ENCODE peak calls at places on chromosomes 11 and 22, in seven cellular contexts. One of them, this sample, is unnamed.

GRCh38 chr11:134500621-134501020 is 88.6 kb upstream of the B3GAT1 start:
- DNase-seq in mesendoderm: no peak
- DNase-seq in neuronal stem cell: no peak
- DNase-seq in trophoblast cell: no peak
- DNase-seq in H1: no peak
- DNase-seq in IMR-90: no peak
- DNase-seq in H9: no peak
- DNase-seq in this sample: no peak

GRCh38 chr11:13881176-13881680 is 81.3 kb upstream of the SPON1 start:
- DNase-seq in H1: no peak
- DNase-seq in mesendoderm: no peak
- DNase-seq in neuronal stem cell: no peak
- DNase-seq in trophoblast cell: no peak
- DNase-seq in IMR-90: no peak
- DNase-seq in H9: no peak
- DNase-seq in this sample: no peak

GRCh38 chr11:28476053-28476452 is 367.9 kb downstream of the METTL15 start:
- DNase-seq in trophoblast cell: no peak
- DNase-seq in neuronal stem cell: no peak
- DNase-seq in IMR-90: no peak
- DNase-seq in H1: no peak
- DNase-seq in mesendoderm: no peak
- DNase-seq in H9: no peak
- DNase-seq in this sample: no peak

GRCh38 chr11:120863359-120863758 is 160.5 kb upstream of the TBCEL start:
- DNase-seq in trophoblast cell: peak; percentile 73
- DNase-seq in mesendoderm: no peak
- DNase-seq in neuronal stem cell: no peak
- DNase-seq in IMR-90: peak; percentile 15
- DNase-seq in H1: no peak
- DNase-seq in H9: no peak
- DNase-seq in this sample: peak; percentile 14

GRCh38 chr11:121547574-121547973 is 94.8 kb upstream of the SORL1-AS1 start:
- DNase-seq in trophoblast cell: no peak
- DNase-seq in H9: no peak
- DNase-seq in H1: no peak
- DNase-seq in mesendoderm: no peak
- DNase-seq in neuronal stem cell: no peak
- DNase-seq in IMR-90: no peak
- DNase-seq in this sample: no peak

GRCh38 chr11:131838016-131838415 is 467.6 kb downstream of the NTM start:
- DNase-seq in H1: no peak
- DNase-seq in neuronal stem cell: no peak
- DNase-seq in mesendoderm: no peak
- DNase-seq in trophoblast cell: no peak
- DNase-seq in H9: no peak
- DNase-seq in IMR-90: no peak
- DNase-seq in this sample: no peak

GRCh38 chr11:31820438-31820818 is 9.3 kb upstream of the PAX6 start:
- DNase-seq in mesendoderm: peak; percentile 83
- DNase-seq in H1: no peak
- DNase-seq in IMR-90: no peak
- DNase-seq in neuronal stem cell: peak; percentile 57
- DNase-seq in H9: peak; percentile 69
- DNase-seq in trophoblast cell: no peak
- DNase-seq in this sample: no peak

GRCh38 chr22:21448627-21449416 is 18.4 kb upstream of the TMEM191C start:
- DNase-seq in H1: no peak
- DNase-seq in neuronal stem cell: no peak
- DNase-seq in mesendoderm: no peak
- DNase-seq in H9: peak; percentile 18
- DNase-seq in trophoblast cell: no peak
- DNase-seq in IMR-90: no peak
- DNase-seq in this sample: no peak

GRCh38 chr11:84227970-84228369 is 941.8 kb upstream of the CCDC90B start:
- DNase-seq in neuronal stem cell: no peak
- DNase-seq in mesendoderm: no peak
- DNase-seq in trophoblast cell: peak; percentile 2
- DNase-seq in H1: no peak
- DNase-seq in H9: no peak
- DNase-seq in IMR-90: no peak
- DNase-seq in this sample: no peak

GRCh38 chr11:8685306-8685705 is 2.7 kb downstream of the RPL27A start:
- DNase-seq in trophoblast cell: no peak
- DNase-seq in mesendoderm: no peak
- DNase-seq in H9: no peak
- DNase-seq in neuronal stem cell: no peak
- DNase-seq in IMR-90: no peak
- DNase-seq in H1: no peak
- DNase-seq in this sample: no peak

GRCh38 chr11:129277216-129277838 is 85.2 kb upstream of the ARHGAP32 start:
- DNase-seq in neuronal stem cell: no peak
- DNase-seq in IMR-90: peak; percentile 20
- DNase-seq in H9: no peak
- DNase-seq in H1: no peak
- DNase-seq in trophoblast cell: no peak
- DNase-seq in mesendoderm: no peak
- DNase-seq in this sample: peak; percentile 18

GRCh38 chr22:20155330-20156041 is 4.6 kb upstream of the CCDC188 start:
- DNase-seq in neuronal stem cell: no peak
- DNase-seq in H9: no peak
- DNase-seq in IMR-90: no peak
- DNase-seq in mesendoderm: no peak
- DNase-seq in trophoblast cell: no peak
- DNase-seq in H1: no peak
- DNase-seq in this sample: no peak

GRCh38 chr11:79019981-79020380 is 420.8 kb downstream of the TENM4 start:
- DNase-seq in neuronal stem cell: no peak
- DNase-seq in H9: no peak
- DNase-seq in H1: no peak
- DNase-seq in IMR-90: no peak
- DNase-seq in mesendoderm: no peak
- DNase-seq in trophoblast cell: no peak
- DNase-seq in this sample: no peak

GRCh38 chr11:375065-376025 is 6.0 kb downstream of the B4GALNT4 start:
- DNase-seq in mesendoderm: no peak
- DNase-seq in IMR-90: no peak
- DNase-seq in neuronal stem cell: no peak
- DNase-seq in H9: no peak
- DNase-seq in H1: no peak
- DNase-seq in trophoblast cell: no peak
- DNase-seq in this sample: no peak
- H4K8ac ChIP-seq in mesendoderm: no peak overlapping the region
- H4K8ac ChIP-seq in IMR-90: no peak overlapping the region
- H4K8ac ChIP-seq in neuronal stem cell: no peak overlapping the region
- H4K8ac ChIP-seq in H9: no peak overlapping the region
- H4K8ac ChIP-seq in H1: no peak overlapping the region
- H4K8ac ChIP-seq in trophoblast cell: no peak overlapping the region
- H4K8ac ChIP-seq in this sample: no peak overlapping the region

DNA sequence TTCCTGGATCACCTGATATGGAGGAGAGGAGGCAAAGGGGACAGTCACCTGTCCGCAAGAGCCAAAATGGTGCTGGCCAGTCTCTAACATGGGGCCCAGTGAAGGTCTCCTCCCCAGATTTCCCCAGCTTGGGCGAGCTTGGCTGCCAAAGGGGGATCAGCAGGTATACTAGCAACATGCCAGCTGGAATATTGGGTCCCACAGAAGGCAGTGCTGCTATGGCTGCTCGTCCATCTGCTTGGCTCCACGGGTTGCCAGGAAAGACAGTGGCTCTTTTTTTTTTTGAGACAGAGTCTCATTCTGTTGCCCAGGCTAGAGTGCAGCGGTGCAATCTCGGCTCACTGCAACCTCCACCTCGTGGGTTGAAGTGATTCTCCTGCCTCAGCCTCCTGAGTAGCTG is 12.7 kb upstream of the KAT5 start:
- DNase-seq in H9: no peak
- DNase-seq in trophoblast cell: no peak
- DNase-seq in H1: no peak
- DNase-seq in neuronal stem cell: no peak
- DNase-seq in mesendoderm: no peak
- DNase-seq in IMR-90: no peak
- DNase-seq in this sample: no peak
- H3K27me3 ChIP-seq in H9: no peaks in the 10 kb centered on the region
- H3K27me3 ChIP-seq in trophoblast cell: no peaks in the 10 kb centered on the region
- H3K27me3 ChIP-seq in H1: no peaks in the 10 kb centered on the region
- H3K27me3 ChIP-seq in neuronal stem cell: peaks cover 12% of the 10 kb centered on the region
- H3K27me3 ChIP-seq in mesendoderm: no peaks in the 10 kb centered on the region
- H3K27me3 ChIP-seq in IMR-90: peaks cover 42% of the 10 kb centered on the region
- H3K27me3 ChIP-seq in this sample: peaks cover 22% of the 10 kb centered on the region

DNA sequence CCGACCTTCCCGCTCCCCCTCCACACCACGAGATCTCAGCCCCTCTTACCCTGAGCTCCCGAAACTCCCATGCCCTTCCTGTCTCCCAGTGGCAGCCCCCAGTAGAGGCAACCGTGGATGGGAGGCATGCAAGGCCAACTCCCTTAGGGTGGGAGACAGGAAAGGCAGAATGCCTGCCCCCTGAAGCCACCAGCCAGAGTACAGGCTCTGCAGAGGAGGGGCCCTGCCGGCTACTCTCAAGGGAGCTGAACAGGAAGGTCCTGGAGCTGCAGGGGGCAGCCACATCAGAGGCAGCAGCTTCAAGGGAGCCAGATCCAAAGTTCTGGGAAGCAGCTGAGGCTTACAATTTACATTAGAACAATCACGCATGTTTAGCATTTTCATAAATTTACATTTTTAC is 38.3 kb downstream of the PDE2A start:
- DNase-seq in H9: peak; percentile 53
- DNase-seq in trophoblast cell: no peak
- DNase-seq in mesendoderm: peak; percentile 42
- DNase-seq in neuronal stem cell: no peak
- DNase-seq in IMR-90: no peak
- DNase-seq in H1: no peak
- DNase-seq in this sample: no peak
- H4K8ac ChIP-seq in H9: no peak overlapping the region
- H4K8ac ChIP-seq in trophoblast cell: no peak overlapping the region
- H4K8ac ChIP-seq in mesendoderm: no peak overlapping the region
- H4K8ac ChIP-seq in neuronal stem cell: no peak overlapping the region
- H4K8ac ChIP-seq in IMR-90: no peak overlapping the region
- H4K8ac ChIP-seq in H1: no peak overlapping the region
- H4K8ac ChIP-seq in this sample: no peak overlapping the region

GRCh38 chr22:37240240-37240940 is 3.7 kb downstream of the RAC2 start:
- DNase-seq in H9: no peak
- DNase-seq in trophoblast cell: no peak
- DNase-seq in neuronal stem cell: no peak
- DNase-seq in IMR-90: no peak
- DNase-seq in mesendoderm: no peak
- DNase-seq in H1: no peak
- DNase-seq in this sample: no peak
- H3K27me3 ChIP-seq in H9: no peaks in the 10 kb centered on the region
- H3K27me3 ChIP-seq in trophoblast cell: no peaks in the 10 kb centered on the region
- H3K27me3 ChIP-seq in neuronal stem cell: peaks cover 22% of the 10 kb centered on the region
- H3K27me3 ChIP-seq in IMR-90: no peaks in the 10 kb centered on the region
- H3K27me3 ChIP-seq in mesendoderm: no peaks in the 10 kb centered on the region
- H3K27me3 ChIP-seq in H1: no peaks in the 10 kb centered on the region
- H3K27me3 ChIP-seq in this sample: no peaks in the 10 kb centered on the region

GRCh38 chr11:66484825-66485380 is 4.7 kb downstream of the DPP3 start:
- DNase-seq in trophoblast cell: no peak
- DNase-seq in neuronal stem cell: no peak
- DNase-seq in H9: no peak
- DNase-seq in H1: no peak
- DNase-seq in IMR-90: no peak
- DNase-seq in mesendoderm: no peak
- DNase-seq in this sample: no peak
- H4K8ac ChIP-seq in trophoblast cell: no peak overlapping the region
- H4K8ac ChIP-seq in neuronal stem cell: no peak overlapping the region
- H4K8ac ChIP-seq in H9: no peak overlapping the region
- H4K8ac ChIP-seq in H1: peak overlapping the region; percentile 51
- H4K8ac ChIP-seq in IMR-90: no peak overlapping the region
- H4K8ac ChIP-seq in mesendoderm: no peak overlapping the region
- H4K8ac ChIP-seq in this sample: no peak overlapping the region